ENCODE peak calls at places on chromosome 1, in seven cellular contexts. One of them, this sample, is unnamed.

GRCh38 chr1:60130703-60131102 is 57.1 kb upstream of the C1orf87 start:
- ATAC-seq in HCT116: no peak
- ATAC-seq in activated T-cell treated with anti-CD3 and anti-CD28 coated beads, Interleukin-2, amount 50 U/mL, for 72 hours: no peak
- ATAC-seq in naive thymus-derived CD4-positive, alpha-beta T cell: no peak
- ATAC-seq in left lung: no peak
- ATAC-seq in sciatic nerve: no peak
- ATAC-seq in Right ventricle myocardium superior: no peak
- ATAC-seq in this sample: no peak

GRCh38 chr1:171243878-171244277 is 4.4 kb upstream of the FMO1 start:
- ATAC-seq in HCT116: no peak
- ATAC-seq in naive thymus-derived CD4-positive, alpha-beta T cell: no peak
- ATAC-seq in sciatic nerve: no peak
- ATAC-seq in Right ventricle myocardium superior: no peak
- ATAC-seq in activated T-cell treated with anti-CD3 and anti-CD28 coated beads, Interleukin-2, amount 50 U/mL, for 72 hours: no peak
- ATAC-seq in left lung: no peak
- ATAC-seq in this sample: no peak

GRCh38 chr1:65232402-65233122 is 76.8 kb upstream of the DNAJC6 start:
- ATAC-seq in HCT116: no peak
- ATAC-seq in activated T-cell treated with anti-CD3 and anti-CD28 coated beads, Interleukin-2, amount 50 U/mL, for 72 hours: peak
- ATAC-seq in sciatic nerve: no peak
- ATAC-seq in naive thymus-derived CD4-positive, alpha-beta T cell: no peak
- ATAC-seq in Right ventricle myocardium superior: no peak
- ATAC-seq in left lung: no peak
- ATAC-seq in this sample: peak

GRCh38 chr1:221816899-221817298 is 75.0 kb upstream of the DUSP10 start:
- ATAC-seq in activated T-cell treated with anti-CD3 and anti-CD28 coated beads, Interleukin-2, amount 50 U/mL, for 72 hours: no peak
- ATAC-seq in Right ventricle myocardium superior: no peak
- ATAC-seq in naive thymus-derived CD4-positive, alpha-beta T cell: no peak
- ATAC-seq in sciatic nerve: no peak
- ATAC-seq in HCT116: no peak
- ATAC-seq in left lung: no peak
- ATAC-seq in this sample: peak

GRCh38 chr1:221753828-221754188 is 11.9 kb upstream of the DUSP10 start:
- ATAC-seq in sciatic nerve: no peak
- ATAC-seq in Right ventricle myocardium superior: no peak
- ATAC-seq in naive thymus-derived CD4-positive, alpha-beta T cell: no peak
- ATAC-seq in HCT116: no peak
- ATAC-seq in activated T-cell treated with anti-CD3 and anti-CD28 coated beads, Interleukin-2, amount 50 U/mL, for 72 hours: no peak
- ATAC-seq in left lung: no peak
- ATAC-seq in this sample: no peak

GRCh38 chr1:228810855-228811654 is 75.8 kb downstream of the RHOU start:
- ATAC-seq in naive thymus-derived CD4-positive, alpha-beta T cell: no peak
- ATAC-seq in left lung: no peak
- ATAC-seq in Right ventricle myocardium superior: peak
- ATAC-seq in HCT116: no peak
- ATAC-seq in activated T-cell treated with anti-CD3 and anti-CD28 coated beads, Interleukin-2, amount 50 U/mL, for 72 hours: no peak
- ATAC-seq in sciatic nerve: peak
- ATAC-seq in this sample: no peak

GRCh38 chr1:22177354-22178003 is 34.6 kb upstream of the WNT4 start:
- ATAC-seq in left lung: no peak
- ATAC-seq in naive thymus-derived CD4-positive, alpha-beta T cell: no peak
- ATAC-seq in sciatic nerve: no peak
- ATAC-seq in HCT116: no peak
- ATAC-seq in activated T-cell treated with anti-CD3 and anti-CD28 coated beads, Interleukin-2, amount 50 U/mL, for 72 hours: peak
- ATAC-seq in Right ventricle myocardium superior: no peak
- ATAC-seq in this sample: no peak

GRCh38 chr1:205595435-205595834 is 36.4 kb downstream of the ELK4 start:
- ATAC-seq in left lung: no peak
- ATAC-seq in naive thymus-derived CD4-positive, alpha-beta T cell: no peak
- ATAC-seq in activated T-cell treated with anti-CD3 and anti-CD28 coated beads, Interleukin-2, amount 50 U/mL, for 72 hours: no peak
- ATAC-seq in sciatic nerve: no peak
- ATAC-seq in HCT116: no peak
- ATAC-seq in Right ventricle myocardium superior: no peak
- ATAC-seq in this sample: no peak

GRCh38 chr1:3573499-3573898 is 37.8 kb downstream of the MEGF6 start:
- ATAC-seq in Right ventricle myocardium superior: no peak
- ATAC-seq in sciatic nerve: peak
- ATAC-seq in naive thymus-derived CD4-positive, alpha-beta T cell: no peak
- ATAC-seq in left lung: no peak
- ATAC-seq in HCT116: no peak
- ATAC-seq in activated T-cell treated with anti-CD3 and anti-CD28 coated beads, Interleukin-2, amount 50 U/mL, for 72 hours: no peak
- ATAC-seq in this sample: peak

GRCh38 chr1:215987092-215987855 is 420.2 kb downstream of the KCTD3 start:
- ATAC-seq in left lung: no peak
- ATAC-seq in sciatic nerve: no peak
- ATAC-seq in HCT116: no peak
- ATAC-seq in activated T-cell treated with anti-CD3 and anti-CD28 coated beads, Interleukin-2, amount 50 U/mL, for 72 hours: no peak
- ATAC-seq in naive thymus-derived CD4-positive, alpha-beta T cell: no peak
- ATAC-seq in Right ventricle myocardium superior: no peak
- ATAC-seq in this sample: no peak

GRCh38 chr1:182367928-182368327 is 23.7 kb downstream of the GLUL start:
- ATAC-seq in naive thymus-derived CD4-positive, alpha-beta T cell: no peak
- ATAC-seq in sciatic nerve: peak
- ATAC-seq in HCT116: no peak
- ATAC-seq in left lung: no peak
- ATAC-seq in activated T-cell treated with anti-CD3 and anti-CD28 coated beads, Interleukin-2, amount 50 U/mL, for 72 hours: no peak
- ATAC-seq in Right ventricle myocardium superior: peak
- ATAC-seq in this sample: no peak

GRCh38 chr1:72000809-72001208 is 281.5 kb downstream of the NEGR1 start:
- ATAC-seq in HCT116: no peak
- ATAC-seq in sciatic nerve: no peak
- ATAC-seq in activated T-cell treated with anti-CD3 and anti-CD28 coated beads, Interleukin-2, amount 50 U/mL, for 72 hours: no peak
- ATAC-seq in Right ventricle myocardium superior: no peak
- ATAC-seq in left lung: no peak
- ATAC-seq in naive thymus-derived CD4-positive, alpha-beta T cell: no peak
- ATAC-seq in this sample: no peak

GRCh38 chr1:8666394-8667167 is 150.9 kb downstream of the RERE start:
- ATAC-seq in naive thymus-derived CD4-positive, alpha-beta T cell: no peak
- ATAC-seq in activated T-cell treated with anti-CD3 and anti-CD28 coated beads, Interleukin-2, amount 50 U/mL, for 72 hours: peak
- ATAC-seq in Right ventricle myocardium superior: no peak
- ATAC-seq in left lung: no peak
- ATAC-seq in sciatic nerve: no peak
- ATAC-seq in HCT116: no peak
- ATAC-seq in this sample: peak

GRCh38 chr1:184821658-184822057 is 67.0 kb upstream of the EDEM3 start:
- ATAC-seq in HCT116: no peak
- ATAC-seq in sciatic nerve: no peak
- ATAC-seq in left lung: no peak
- ATAC-seq in activated T-cell treated with anti-CD3 and anti-CD28 coated beads, Interleukin-2, amount 50 U/mL, for 72 hours: no peak
- ATAC-seq in naive thymus-derived CD4-positive, alpha-beta T cell: no peak
- ATAC-seq in Right ventricle myocardium superior: no peak
- ATAC-seq in this sample: no peak

GRCh38 chr1:9086060-9086459 is 16.6 kb upstream of the SLC2A5 start:
- ATAC-seq in naive thymus-derived CD4-positive, alpha-beta T cell: no peak
- ATAC-seq in left lung: peak
- ATAC-seq in Right ventricle myocardium superior: no peak
- ATAC-seq in HCT116: no peak
- ATAC-seq in activated T-cell treated with anti-CD3 and anti-CD28 coated beads, Interleukin-2, amount 50 U/mL, for 72 hours: no peak
- ATAC-seq in sciatic nerve: no peak
- ATAC-seq in this sample: no peak

GRCh38 chr1:25755475-25756125 is 44.4 kb upstream of the SELENON start:
- ATAC-seq in left lung: no peak
- ATAC-seq in sciatic nerve: no peak
- ATAC-seq in naive thymus-derived CD4-positive, alpha-beta T cell: no peak
- ATAC-seq in activated T-cell treated with anti-CD3 and anti-CD28 coated beads, Interleukin-2, amount 50 U/mL, for 72 hours: no peak
- ATAC-seq in Right ventricle myocardium superior: no peak
- ATAC-seq in HCT116: no peak
- ATAC-seq in this sample: no peak

GRCh38 chr1:30680879-30681278 is 42.5 kb downstream of the MATN1 start:
- ATAC-seq in Right ventricle myocardium superior: no peak
- ATAC-seq in left lung: no peak
- ATAC-seq in sciatic nerve: no peak
- ATAC-seq in naive thymus-derived CD4-positive, alpha-beta T cell: no peak
- ATAC-seq in activated T-cell treated with anti-CD3 and anti-CD28 coated beads, Interleukin-2, amount 50 U/mL, for 72 hours: no peak
- ATAC-seq in HCT116: no peak
- ATAC-seq in this sample: no peak

GRCh38 chr1:201142011-201142853 is 12.0 kb downstream of the TMEM9 start:
- ATAC-seq in Right ventricle myocardium superior: peak
- ATAC-seq in left lung: no peak
- ATAC-seq in sciatic nerve: peak
- ATAC-seq in naive thymus-derived CD4-positive, alpha-beta T cell: no peak
- ATAC-seq in activated T-cell treated with anti-CD3 and anti-CD28 coated beads, Interleukin-2, amount 50 U/mL, for 72 hours: no peak
- ATAC-seq in HCT116: no peak
- ATAC-seq in this sample: no peak

GRCh38 chr1:27668808-27669723 is 2.9 kb downstream of the IFI6 start:
- ATAC-seq in naive thymus-derived CD4-positive, alpha-beta T cell: peak
- ATAC-seq in activated T-cell treated with anti-CD3 and anti-CD28 coated beads, Interleukin-2, amount 50 U/mL, for 72 hours: peak
- ATAC-seq in sciatic nerve: peak
- ATAC-seq in left lung: peak
- ATAC-seq in HCT116: peak
- ATAC-seq in Right ventricle myocardium superior: peak
- ATAC-seq in this sample: peak

GRCh38 chr1:111605553-111605952 is 14.0 kb upstream of the RAP1A start:
- ATAC-seq in HCT116: no peak
- ATAC-seq in activated T-cell treated with anti-CD3 and anti-CD28 coated beads, Interleukin-2, amount 50 U/mL, for 72 hours: no peak
- ATAC-seq in naive thymus-derived CD4-positive, alpha-beta T cell: no peak
- ATAC-seq in left lung: peak
- ATAC-seq in sciatic nerve: peak
- ATAC-seq in Right ventricle myocardium superior: peak
- ATAC-seq in this sample: peak

GRCh38 chr1:209190591-209191241 is 392.8 kb upstream of the CAMK1G start:
- ATAC-seq in left lung: peak
- ATAC-seq in sciatic nerve: no peak
- ATAC-seq in naive thymus-derived CD4-positive, alpha-beta T cell: no peak
- ATAC-seq in Right ventricle myocardium superior: no peak
- ATAC-seq in HCT116: peak
- ATAC-seq in activated T-cell treated with anti-CD3 and anti-CD28 coated beads, Interleukin-2, amount 50 U/mL, for 72 hours: no peak
- ATAC-seq in this sample: peak

GRCh38 chr1:166884971-166885370 is 8.9 kb upstream of the TADA1 start:
- ATAC-seq in Right ventricle myocardium superior: no peak
- ATAC-seq in left lung: no peak
- ATAC-seq in HCT116: no peak
- ATAC-seq in naive thymus-derived CD4-positive, alpha-beta T cell: no peak
- ATAC-seq in activated T-cell treated with anti-CD3 and anti-CD28 coated beads, Interleukin-2, amount 50 U/mL, for 72 hours: no peak
- ATAC-seq in sciatic nerve: no peak
- ATAC-seq in this sample: no peak

GRCh38 chr1:24526940-24527542 is 24.4 kb downstream of the RCAN3 start:
- ATAC-seq in HCT116: peak
- ATAC-seq in naive thymus-derived CD4-positive, alpha-beta T cell: peak
- ATAC-seq in left lung: no peak
- ATAC-seq in Right ventricle myocardium superior: no peak
- ATAC-seq in sciatic nerve: no peak
- ATAC-seq in activated T-cell treated with anti-CD3 and anti-CD28 coated beads, Interleukin-2, amount 50 U/mL, for 72 hours: no peak
- ATAC-seq in this sample: peak

GRCh38 chr1:208164609-208165008 is 79.6 kb downstream of the PLXNA2 start:
- ATAC-seq in left lung: no peak
- ATAC-seq in sciatic nerve: no peak
- ATAC-seq in Right ventricle myocardium superior: no peak
- ATAC-seq in naive thymus-derived CD4-positive, alpha-beta T cell: no peak
- ATAC-seq in HCT116: no peak
- ATAC-seq in activated T-cell treated with anti-CD3 and anti-CD28 coated beads, Interleukin-2, amount 50 U/mL, for 72 hours: no peak
- ATAC-seq in this sample: no peak